ENCODE peak calls at places on chromosome 19, in eight cellular contexts. M is IMR-90, S is H1, V is suprapubic skin, U is stomach, Q is thyroid gland, X is body of pancreas, T is sigmoid colon. I is an unnamed sample.

GRCh38 chr19:42206871-42207755 is 10.4 kb downstream of the DEDD2 start:
- DNase-seq in M (peak; percentile 44), S (no peak), V (no peak), U (no peak), Q (no peak), X (no peak), T (no peak), I (no peak)

GRCh38 chr19:5627395-5627904 is 4.6 kb downstream of the SAFB start:
- DNase-seq in M (peak; percentile 72), S (no peak), V (no peak), U (peak; percentile 39), Q (no peak), X (peak; percentile 37), T (peak; percentile 75), I (peak; percentile 73)

GRCh38 chr19:45290381-45290931 is 32.2 kb downstream of the CKM start:
- DNase-seq in M (no peak), S (no peak), V (no peak), U (no peak), Q (no peak), X (no peak), T (no peak), I (no peak)

GRCh38 chr19:14366529-14366928 is 14.7 kb upstream of the ADGRE5 start:
- DNase-seq in M (peak; percentile 68), S (peak; percentile 93), V (no peak), U (peak; percentile 95), Q (peak; percentile 69), X (peak; percentile 75), T (peak; percentile 69), I (peak; percentile 64)

GRCh38 chr19:31501427-31502195 is 152.4 kb upstream of the TSHZ3 start:
- DNase-seq in M (no peak), S (peak; percentile 19), V (peak; percentile 31), U (no peak), Q (no peak), X (no peak), T (no peak), I (no peak)

GRCh38 chr19:38317104-38317612 is 1.4 kb upstream of the YIF1B start:
- DNase-seq in M (no peak), S (no peak), V (no peak), U (no peak), Q (no peak), X (no peak), T (no peak), I (no peak)

GRCh38 chr19:1237754-1238372 is at the start of gene CBARP:
- DNase-seq in M (no peak), S (peak; percentile 61), V (no peak), U (no peak), Q (peak; percentile 63), X (peak; percentile 65), T (peak; percentile 72), I (no peak)

GRCh38 chr19:8368136-8368535 is 4.2 kb downstream of the ANGPTL4 start:
- DNase-seq in M (no peak), S (no peak), V (no peak), U (no peak), Q (no peak), X (no peak), T (no peak), I (no peak)

GRCh38 chr19:51837145-51837544 is 42.2 kb downstream of the FPR3 start:
- DNase-seq in M (no peak), S (no peak), V (no peak), U (no peak), Q (no peak), X (no peak), T (no peak), I (no peak)

GRCh38 chr19:42293539-42293938 is 8.4 kb upstream of the PRR19 start:
- DNase-seq in M (no peak), S (peak; percentile 67), V (no peak), U (no peak), Q (no peak), X (no peak), T (no peak), I (no peak)

GRCh38 chr19:51676566-51677083 is 16.5 kb upstream of the SPACA6 start:
- DNase-seq in M (no peak), S (no peak), V (no peak), U (no peak), Q (no peak), X (no peak), T (no peak), I (no peak)

GRCh38 chr19:27822336-27822735 is 1390.6 kb downstream of the UQCRFS1 start:
- DNase-seq in M (no peak), S (no peak), V (no peak), U (no peak), Q (no peak), X (no peak), T (no peak), I (no peak)

GRCh38 chr19:14337510-14337909 is 43.7 kb upstream of the ADGRE5 start:
- DNase-seq in M (no peak), S (peak; percentile 86), V (no peak), U (peak; percentile 61), Q (no peak), X (peak; percentile 11), T (no peak), I (no peak)

GRCh38 chr19:48367855-48368254 is 3.7 kb downstream of the SYNGR4 start:
- DNase-seq in M (no peak), S (no peak), V (no peak), U (peak; percentile 59), Q (peak; percentile 72), X (peak; percentile 67), T (no peak), I (no peak)

GRCh38 chr19:613732-614567 is 19.4 kb downstream of the POLRMT start:
- DNase-seq in M (no peak), S (no peak), V (no peak), U (no peak), Q (no peak), X (no peak), T (no peak), I (no peak)

GRCh38 chr19:1882089-1882785 is 3.1 kb downstream of the ABHD17A start:
- DNase-seq in M (no peak), S (no peak), V (no peak), U (no peak), Q (no peak), X (no peak), T (no peak), I (no peak)

DNA sequence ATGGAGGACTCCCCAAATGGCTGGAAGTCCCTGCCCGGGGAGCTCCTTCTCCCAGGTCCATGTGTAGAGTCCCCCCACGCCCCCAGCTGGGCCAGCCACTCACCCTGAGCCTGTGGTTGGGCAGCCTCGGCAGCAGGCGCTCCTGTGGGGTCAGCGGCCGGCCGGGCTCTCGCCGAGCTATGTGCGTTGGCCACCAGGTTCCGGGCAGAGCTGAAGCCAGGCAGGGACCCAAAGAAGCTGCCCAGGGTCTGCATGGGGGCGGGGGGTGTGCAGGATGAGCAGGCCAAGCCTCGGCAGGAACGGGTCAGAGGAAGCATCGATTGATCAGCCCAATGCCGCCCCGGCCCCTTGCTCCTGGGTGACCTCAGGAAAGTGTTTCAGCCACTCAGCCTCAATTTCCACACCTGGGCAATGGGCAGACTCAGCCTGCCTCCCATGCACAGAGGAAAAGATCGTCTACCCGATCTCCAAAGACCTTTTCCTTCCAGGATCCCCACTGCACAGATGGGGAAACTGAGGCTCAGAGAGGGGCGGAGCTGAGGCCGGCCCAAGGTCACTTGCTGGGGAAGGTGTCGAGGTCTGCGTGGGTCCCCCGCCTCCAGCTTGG is 732 bp downstream of the PLIN4 start:
- DNase-seq in M (no peak), S (no peak), V (no peak), U (no peak), Q (no peak), X (no peak), T (no peak), I (no peak)
- H3K4me1 ChIP-seq in M (peaks cover 9% of the 10 kb centered on the region), S (peaks cover 3% of the 10 kb centered on the region), V (peaks cover 14% of the 10 kb centered on the region), U (peaks cover 37% of the 10 kb centered on the region), Q (no peaks in the 10 kb centered on the region), X (peaks cover 9% of the 10 kb centered on the region), T (peaks cover 50% of the 10 kb centered on the region), I (peaks cover 14% of the 10 kb centered on the region)

DNA sequence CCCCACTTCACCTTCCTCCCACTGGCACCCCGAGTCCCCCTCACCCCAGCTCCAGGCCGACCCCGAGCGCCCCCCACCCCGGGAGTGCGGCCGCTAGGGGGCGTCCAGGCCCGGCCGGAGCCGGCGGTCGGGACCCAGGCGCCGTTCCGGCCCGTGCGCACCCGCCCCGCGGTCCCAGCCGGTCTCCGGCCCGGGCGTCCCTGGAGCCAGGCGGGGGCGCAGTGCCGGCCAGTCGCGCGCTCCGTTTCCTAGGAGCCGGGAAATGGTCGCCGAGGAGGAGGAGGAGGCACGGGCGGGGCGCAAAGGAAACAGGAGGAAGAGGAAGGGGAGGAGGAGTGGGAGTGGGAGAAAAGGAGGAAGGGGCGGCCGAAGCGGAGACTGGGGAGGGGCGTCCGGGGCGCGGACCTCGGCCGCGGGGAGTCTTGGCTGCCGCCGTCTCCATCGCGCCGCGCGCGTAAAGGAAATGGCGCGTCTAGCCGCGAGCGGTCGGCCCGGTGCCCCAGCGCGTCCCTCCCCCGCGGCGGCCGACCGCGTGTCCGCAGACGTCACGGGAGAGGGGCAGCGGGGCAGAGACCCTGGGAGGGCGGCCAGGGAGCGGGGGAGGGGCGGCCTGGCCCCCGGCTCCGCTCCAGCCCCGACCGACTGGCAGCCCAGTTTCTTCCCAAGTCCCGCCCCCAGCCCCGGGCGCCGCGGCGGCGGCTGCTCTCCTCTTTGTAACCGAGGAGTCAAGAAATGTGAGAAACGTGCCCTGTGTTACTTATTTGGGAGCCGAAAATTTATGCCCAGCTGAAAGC is 1.1 kb upstream of the KCTD15 start:
- DNase-seq in M (peak; percentile 75), S (peak; percentile 90), V (no peak), U (peak; percentile 85), Q (peak; percentile 86), X (peak; percentile 87), T (peak; percentile 88), I (peak; percentile 39)
- TF ChIP-seq POLR2A in M (peak; percentile 73), S (peak; percentile 61), V (peak; percentile 15), U (no peak), Q (peak; percentile 1), X (peak; percentile 48), T (peak; percentile 21), I (peak; percentile 47)

DNA sequence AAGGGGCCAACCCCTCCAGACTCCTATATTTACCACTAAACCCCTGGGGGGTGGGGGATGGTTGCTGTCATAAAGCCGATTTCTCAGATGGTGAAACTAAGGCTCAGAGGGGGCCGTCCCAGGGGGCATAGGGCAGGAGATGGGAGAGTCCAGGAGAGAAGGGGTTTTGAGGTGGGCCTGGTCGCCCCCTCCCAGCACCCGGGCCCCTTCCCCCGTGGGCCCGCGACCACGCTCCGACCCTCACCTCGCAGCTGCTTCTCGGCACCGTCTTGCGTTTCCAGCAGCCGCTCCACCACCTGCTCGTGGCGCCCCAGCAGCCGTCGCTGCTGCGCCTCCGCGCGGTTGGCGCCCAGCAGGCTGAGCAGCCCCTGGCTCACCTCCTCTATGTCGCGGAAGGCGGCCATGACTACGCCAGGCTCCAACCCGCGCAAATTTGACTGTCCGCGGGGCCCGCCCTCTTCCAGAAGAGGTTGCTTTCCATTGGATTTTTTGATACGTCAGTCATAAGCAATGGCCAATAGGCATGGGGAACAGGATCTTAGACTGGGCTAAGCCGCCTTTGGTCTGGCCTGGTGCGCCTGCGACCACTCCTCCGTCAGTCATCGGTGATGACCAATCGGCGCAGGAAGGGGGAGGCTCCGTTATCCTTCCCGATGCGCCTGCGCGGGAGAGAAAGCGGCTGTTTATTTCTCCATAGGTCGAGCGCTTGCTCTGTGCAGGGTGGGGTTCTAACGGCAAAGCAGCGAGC is at the start of gene SPC24:
- DNase-seq in M (peak; percentile 99), S (peak; percentile 93), V (peak; percentile 96), U (peak; percentile 94), Q (peak; percentile 95), X (peak; percentile 95), T (peak; percentile 98), I (peak; percentile 79)
- TF ChIP-seq CTCF in M (peak; percentile 4), S (no peak), V (no peak), U (no peak), Q (no peak), X (no peak), T (no peak), I (peak; percentile 13)

DNA sequence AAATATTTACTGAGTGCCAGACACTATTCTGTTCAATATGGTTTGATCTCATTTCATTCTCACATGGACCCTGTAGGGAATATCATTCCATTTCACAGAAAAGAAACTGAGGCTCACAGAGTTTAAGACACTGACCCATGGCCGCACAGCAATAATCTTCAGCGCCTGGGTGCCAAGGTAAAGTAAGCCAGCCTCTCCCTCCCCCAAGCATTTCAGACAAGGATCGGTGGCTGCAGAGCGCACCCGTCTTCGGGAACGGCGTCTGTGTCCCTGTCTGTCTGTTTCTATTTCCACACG is 4.3 kb upstream of the PDE4A start:
- DNase-seq in M (no peak), S (no peak), V (no peak), U (no peak), Q (no peak), X (no peak), T (no peak), I (no peak)
- H3K4me1 ChIP-seq in M (peaks cover 12% of the 10 kb centered on the region), S (peaks cover 14% of the 10 kb centered on the region), V (peaks cover 51% of the 10 kb centered on the region), U (peaks cover 53% of the 10 kb centered on the region), Q (peaks cover 19% of the 10 kb centered on the region), X (peaks cover 40% of the 10 kb centered on the region), T (peaks cover 43% of the 10 kb centered on the region), I (no peaks in the 10 kb centered on the region)